ENCODE peak calls at places on chromosomes 7 and 10, in four cellular contexts. One of them, this sample, is unnamed.

GRCh38 chr7:112994666-112995065 is 92.0 kb downstream of the GPR85 start:
- DNase-seq in T-helper 9 cell: no peak
- DNase-seq in mammary epithelial cell: peak; percentile 55
- DNase-seq in H9: no peak
- DNase-seq in this sample: peak; percentile 59

GRCh38 chr7:128988372-128988771 is 50.6 kb downstream of the IRF5 start:
- DNase-seq in T-helper 9 cell: no peak
- DNase-seq in mammary epithelial cell: no peak
- DNase-seq in H9: no peak
- DNase-seq in this sample: no peak

GRCh38 chr7:83347836-83348482 is 185.3 kb upstream of the PCLO start:
- DNase-seq in T-helper 9 cell: no peak
- DNase-seq in mammary epithelial cell: peak; percentile 42
- DNase-seq in H9: no peak
- DNase-seq in this sample: peak; percentile 51

GRCh38 chr7:12066561-12066960 is 144.5 kb upstream of the TMEM106B start:
- DNase-seq in T-helper 9 cell: no peak
- DNase-seq in mammary epithelial cell: peak; percentile 71
- DNase-seq in H9: no peak
- DNase-seq in this sample: no peak

GRCh38 chr10:11959966-11960365 is 82.6 kb downstream of the UPF2 start:
- DNase-seq in T-helper 9 cell: no peak
- DNase-seq in mammary epithelial cell: no peak
- DNase-seq in H9: no peak
- DNase-seq in this sample: no peak

GRCh38 chr10:28915989-28916588 is 238.8 kb downstream of the BAMBI start:
- DNase-seq in T-helper 9 cell: no peak
- DNase-seq in mammary epithelial cell: no peak
- DNase-seq in H9: no peak
- DNase-seq in this sample: no peak

GRCh38 chr10:77946084-77946483 is 19.5 kb upstream of the DLG5 start:
- DNase-seq in T-helper 9 cell: no peak
- DNase-seq in mammary epithelial cell: no peak
- DNase-seq in H9: no peak
- DNase-seq in this sample: no peak

GRCh38 chr10:110932505-110933180 is 13.2 kb downstream of the SHOC2 start:
- DNase-seq in T-helper 9 cell: no peak
- DNase-seq in mammary epithelial cell: peak; percentile 31
- DNase-seq in H9: no peak
- DNase-seq in this sample: no peak

GRCh38 chr10:104029528-104029875 is 56.2 kb downstream of the COL17A1 start:
- DNase-seq in T-helper 9 cell: no peak
- DNase-seq in mammary epithelial cell: no peak
- DNase-seq in H9: no peak
- DNase-seq in this sample: no peak

GRCh38 chr10:46233101-46233500 is 53.7 kb upstream of the ANTXRL start:
- DNase-seq in T-helper 9 cell: no peak
- DNase-seq in mammary epithelial cell: no peak
- DNase-seq in H9: peak; percentile 9
- DNase-seq in this sample: no peak

GRCh38 chr10:43257210-43258031 is 9.4 kb downstream of the RASGEF1A start:
- DNase-seq in T-helper 9 cell: no peak
- DNase-seq in mammary epithelial cell: no peak
- DNase-seq in H9: no peak
- DNase-seq in this sample: no peak

GRCh38 chr10:86321568-86321967 is 45.0 kb downstream of the GRID1 start:
- DNase-seq in T-helper 9 cell: no peak
- DNase-seq in mammary epithelial cell: no peak
- DNase-seq in H9: peak; percentile 15
- DNase-seq in this sample: no peak

GRCh38 chr7:159015081-159015893 is 129.4 kb downstream of the VIPR2 start:
- DNase-seq in T-helper 9 cell: no peak
- DNase-seq in mammary epithelial cell: peak; percentile 3
- DNase-seq in H9: no peak
- DNase-seq in this sample: no peak

GRCh38 chr10:73044378-73045285 is 52.0 kb downstream of the P4HA1 start:
- DNase-seq in T-helper 9 cell: no peak
- DNase-seq in mammary epithelial cell: peak; percentile 91
- DNase-seq in H9: no peak
- DNase-seq in this sample: peak; percentile 83

GRCh38 chr7:44740040-44740439 is 8.6 kb upstream of the ZMIZ2 start:
- DNase-seq in T-helper 9 cell: no peak
- DNase-seq in mammary epithelial cell: no peak
- DNase-seq in H9: no peak
- DNase-seq in this sample: no peak

GRCh38 chr7:84509522-84509921 is 314.9 kb upstream of the SEMA3A start:
- DNase-seq in T-helper 9 cell: no peak
- DNase-seq in mammary epithelial cell: no peak
- DNase-seq in H9: no peak
- DNase-seq in this sample: no peak

GRCh38 chr7:138186951-138187351 is 110.7 kb downstream of the AKR1D1 start:
- DNase-seq in T-helper 9 cell: no peak
- DNase-seq in mammary epithelial cell: peak; percentile 34
- DNase-seq in H9: no peak
- DNase-seq in this sample: peak; percentile 86

GRCh38 chr10:130403153-130403890 is 267.1 kb downstream of the GLRX3 start:
- DNase-seq in T-helper 9 cell: no peak
- DNase-seq in mammary epithelial cell: no peak
- DNase-seq in H9: peak; percentile 23
- DNase-seq in this sample: no peak

GRCh38 chr7:149196705-149197171 is 1.4 kb downstream of the ZNF282 start:
- DNase-seq in T-helper 9 cell: no peak
- DNase-seq in mammary epithelial cell: peak; percentile 31
- DNase-seq in H9: no peak
- DNase-seq in this sample: no peak

GRCh38 chr10:7146189-7146588 is 264.6 kb downstream of the SFMBT2 start:
- DNase-seq in T-helper 9 cell: no peak
- DNase-seq in mammary epithelial cell: no peak
- DNase-seq in H9: no peak
- DNase-seq in this sample: no peak

GRCh38 chr7:11427686-11428273 is 404.2 kb downstream of the THSD7A start:
- DNase-seq in T-helper 9 cell: no peak
- DNase-seq in mammary epithelial cell: peak; percentile 38
- DNase-seq in H9: no peak
- DNase-seq in this sample: peak; percentile 58

This sample was measured in astrocyte of the cerebellum.